ENCODE peak calls at places on chromosomes 2 and 18, in seven cellular contexts. R is uterus; X is A549; L is left lung; E is CD8-positive, alpha-beta memory T cell; W is tibial nerve; C is tibial artery. Y is an unnamed sample.

GRCh38 chr2:126100956-126101355 is 555.0 kb upstream of the GYPC start:
- DNase-seq in W (no peak), E (no peak), C (no peak), L (no peak), X (no peak), R (no peak), Y (no peak)

GRCh38 chr18:23137788-23138216 is 2.5 kb downstream of the CABLES1 start:
- DNase-seq in E (no peak), C (no peak), W (no peak), R (no peak), L (no peak), X (no peak), Y (no peak)

GRCh38 chr2:229339613-229340012 is 68.5 kb upstream of the PID1 start:
- DNase-seq in W (no peak), E (no peak), C (no peak), R (no peak), X (peak; percentile 10), L (no peak), Y (no peak)

GRCh38 chr2:239727776-239728600 is 297.2 kb downstream of the NDUFA10 start:
- DNase-seq in R (peak; percentile 34), X (no peak), W (no peak), E (no peak), L (no peak), C (peak; percentile 23), Y (no peak)

GRCh38 chr2:55581875-55582547 is 35.4 kb downstream of the PPP4R3B start:
- DNase-seq in R (peak; percentile 39), X (no peak), E (no peak), C (peak; percentile 35), W (no peak), L (no peak), Y (no peak)

GRCh38 chr18:36633961-36634412 is 194.8 kb downstream of the TPGS2 start:
- DNase-seq in E (no peak), R (no peak), L (no peak), C (no peak), W (no peak), X (no peak), Y (no peak)

GRCh38 chr2:3606370-3607124 is 11.6 kb downstream of the COLEC11 start:
- DNase-seq in R (no peak), L (peak; percentile 30), W (no peak), C (no peak), E (no peak), X (no peak), Y (no peak)

GRCh38 chr18:13464432-13465125 is 246.0 kb downstream of the LDLRAD4 start:
- DNase-seq in L (peak; percentile 67), X (no peak), E (peak; percentile 68), R (no peak), W (no peak), C (peak; percentile 75), Y (peak; percentile 62)

GRCh38 chr18:24273596-24273995 is 124.0 kb downstream of the OSBPL1A start:
- DNase-seq in C (no peak), R (no peak), W (no peak), L (no peak), E (no peak), X (peak; percentile 9), Y (no peak)

GRCh38 chr2:222919841-222920609 is 59.2 kb downstream of the ACSL3 start:
- DNase-seq in W (no peak), L (no peak), X (peak; percentile 34), R (no peak), C (no peak), E (no peak), Y (no peak)

GRCh38 chr2:53210538-53210937 is 557.1 kb upstream of the CHAC2 start:
- DNase-seq in C (no peak), R (no peak), E (no peak), X (peak; percentile 17), W (no peak), L (no peak), Y (no peak)

GRCh38 chr2:197555467-197555866 is 39.6 kb downstream of the MOB4 start:
- DNase-seq in E (no peak), C (no peak), X (no peak), L (no peak), W (no peak), R (no peak), Y (no peak)

GRCh38 chr2:128374001-128374710 is 55.5 kb upstream of the HS6ST1 start:
- DNase-seq in R (peak; percentile 12), L (no peak), E (no peak), X (no peak), W (no peak), C (peak; percentile 16), Y (no peak)

GRCh38 chr2:144675331-144675730 is 155.4 kb upstream of the ZEB2 start:
- DNase-seq in E (no peak), C (no peak), L (no peak), X (no peak), W (no peak), R (no peak), Y (no peak)

GRCh38 chr2:128375454-128375853 is 56.8 kb upstream of the HS6ST1 start:
- DNase-seq in L (no peak), R (peak; percentile 26), X (no peak), E (no peak), C (peak; percentile 21), W (no peak), Y (no peak)

GRCh38 chr18:78725426-78725825 is 254.2 kb upstream of the SALL3 start:
- DNase-seq in C (no peak), E (no peak), X (no peak), L (no peak), W (no peak), R (no peak), Y (no peak)

GRCh38 chr2:47264183-47264582 is 109.1 kb upstream of the STPG4 start:
- DNase-seq in W (no peak), R (no peak), C (no peak), E (no peak), X (peak; percentile 22), L (no peak), Y (no peak)

GRCh38 chr2:227889336-227889735 is 17.9 kb downstream of the DAW1 start:
- DNase-seq in C (no peak), W (no peak), X (no peak), R (no peak), L (no peak), E (no peak), Y (no peak)

GRCh38 chr2:149387411-149387810 is 57.0 kb downstream of the LYPD6 start:
- DNase-seq in R (no peak), E (no peak), L (no peak), X (no peak), W (no peak), C (no peak), Y (no peak)

GRCh38 chr2:181962142-181962541 is 23.5 kb upstream of the PPP1R1C start:
- DNase-seq in L (no peak), E (no peak), X (no peak), C (no peak), R (no peak), W (no peak), Y (no peak)

GRCh38 chr2:136000502-136000901 is 15.1 kb upstream of the DARS1 start:
- DNase-seq in E (no peak), L (no peak), C (no peak), X (no peak), R (no peak), W (no peak), Y (no peak)

GRCh38 chr2:138504092-138504491 is 2.5 kb downstream of the SPOPL start:
- DNase-seq in L (no peak), W (no peak), C (no peak), X (no peak), E (no peak), R (no peak), Y (no peak)
- H3K4me3 ChIP-seq in L (no peak overlapping the region), W (no peak overlapping the region), C (peak overlapping the region; percentile 98), X (no peak overlapping the region), E (peak overlapping the region; percentile 74), R (no peak overlapping the region), Y (peak overlapping the region; percentile 95)

GRCh38 chr2:237623428-237624403 is 3.7 kb upstream of the LRRFIP1 start:
- DNase-seq in R (no peak), E (no peak), W (no peak), C (no peak), X (no peak), L (no peak), Y (no peak)
- H3K4me1 ChIP-seq in R (no peaks in the 10 kb centered on the region), E (peaks cover 5% of the 10 kb centered on the region), W (no peaks in the 10 kb centered on the region), C (peaks cover 8% of the 10 kb centered on the region), X (peaks cover 6% of the 10 kb centered on the region), L (peaks cover 7% of the 10 kb centered on the region), Y (peaks cover 7% of the 10 kb centered on the region)

GRCh38 chr2:216033403-216033802 is 20.1 kb upstream of the MREG start:
- DNase-seq in L (no peak), E (no peak), X (no peak), R (no peak), W (no peak), C (no peak), Y (no peak)

GRCh38 chr2:216034065-216034464 is 20.7 kb upstream of the MREG start:
- DNase-seq in X (peak; percentile 80), W (peak; percentile 55), C (peak; percentile 65), R (peak; percentile 57), E (peak; percentile 60), L (peak; percentile 46), Y (peak; percentile 74)

GRCh38 chr2:216029416-216030129 is 16.2 kb upstream of the MREG start:
- DNase-seq in W (no peak), X (no peak), C (no peak), R (no peak), L (no peak), E (no peak), Y (no peak)

GRCh38 chr2:216030210-216030609 is 16.9 kb upstream of the MREG start:
- DNase-seq in C (no peak), R (no peak), E (no peak), L (no peak), W (no peak), X (no peak), Y (no peak)

GRCh38 chr2:216031960-216032689 is 18.8 kb upstream of the MREG start:
- DNase-seq in X (no peak), E (no peak), R (no peak), L (no peak), W (no peak), C (no peak), Y (peak; percentile 63)
- H3K27ac ChIP-seq in X (no peak overlapping the region), E (no peak overlapping the region), R (no peak overlapping the region), L (no peak overlapping the region), W (no peak overlapping the region), C (no peak overlapping the region), Y (no peak overlapping the region)

GRCh38 chr2:95207111-95207961 is at the start of gene ZNF892:
- DNase-seq in R (peak; percentile 89), L (peak; percentile 93), X (peak; percentile 94), E (peak; percentile 70), W (peak; percentile 69), C (peak; percentile 90), Y (peak; percentile 71)

GRCh38 chr2:95204396-95204795 is 2.9 kb upstream of the ZNF892 start:
- DNase-seq in L (no peak), X (no peak), E (no peak), C (no peak), W (no peak), R (no peak), Y (no peak)

GRCh38 chr2:95208101-95208500 is 780 bp downstream of the ZNF892 start:
- DNase-seq in L (no peak), E (no peak), W (no peak), X (no peak), R (no peak), C (no peak), Y (no peak)

GRCh38 chr2:95203911-95204310 is 3.4 kb upstream of the ZNF892 start:
- DNase-seq in R (no peak), L (no peak), X (no peak), C (no peak), E (no peak), W (no peak), Y (no peak)

DNA sequence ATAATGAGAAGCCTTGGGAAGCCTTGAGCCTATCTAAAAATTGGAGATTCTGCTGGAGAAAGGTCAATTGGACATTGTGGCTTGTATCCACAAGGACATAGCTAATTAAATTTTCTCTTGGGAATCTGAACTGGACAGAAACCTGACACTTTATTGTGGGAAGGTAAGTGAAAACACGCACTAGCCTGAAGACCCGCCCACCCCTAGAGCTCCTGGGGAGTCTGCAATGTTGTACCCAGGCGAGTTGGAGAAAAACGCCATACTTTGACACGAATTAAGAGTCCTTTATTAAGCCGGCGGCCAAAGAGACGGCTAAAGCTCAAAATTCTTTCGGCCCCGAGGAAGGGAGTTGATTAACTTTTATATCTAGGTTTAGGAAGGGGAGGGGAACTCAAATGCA is 1.2 kb upstream of the ZNF892 start:
- DNase-seq in X (no peak), W (no peak), L (no peak), E (no peak), R (no peak), C (no peak), Y (no peak)
- H3K4me3 ChIP-seq in X (no peak overlapping the region), W (no peak overlapping the region), L (no peak overlapping the region), E (no peak overlapping the region), R (no peak overlapping the region), C (no peak overlapping the region), Y (no peak overlapping the region)

Y was measured in CD4-positive, CD25-positive, alpha-beta regulatory T cell.